ENCODE peak calls at places on chromosomes 6 and 20, in four cellular contexts. U is transverse colon, J is right lobe of liver, T is neural progenitor cell. N is an unnamed sample. For H3K36me3 and H3K27me3, the result is how much of the 10 kb centered on the place peaks cover.

GRCh38 chr6:74749211-74750142 is 456.4 kb downstream of the COL12A1 start:
- DNase-seq in U (no peak), J (no peak), T (peak), N (no peak)

GRCh38 chr6:14997507-14997906 is 248.4 kb upstream of the JARID2 start:
- DNase-seq in U (no peak), J (no peak), T (no peak), N (no peak)

GRCh38 chr6:112931835-112932234 is 584.7 kb downstream of the RFPL4B start:
- DNase-seq in U (no peak), J (no peak), T (no peak), N (no peak)

GRCh38 chr6:122180132-122180531 is 219.3 kb upstream of the HSF2 start:
- DNase-seq in U (no peak), J (no peak), T (peak), N (no peak)

GRCh38 chr6:32194825-32195651 is 2.6 kb upstream of the GPSM3 start:
- DNase-seq in U (peak), J (no peak), T (peak), N (peak)

GRCh38 chr6:2035046-2035445 is 210.4 kb downstream of the GMDS start:
- DNase-seq in U (no peak), J (no peak), T (no peak), N (no peak)

GRCh38 chr6:19231878-19232519 is 605.2 kb upstream of the ID4 start:
- DNase-seq in U (no peak), J (no peak), T (no peak), N (no peak)

GRCh38 chr6:135144678-135145508 is 36.2 kb upstream of the MYB start:
- DNase-seq in U (no peak), J (no peak), T (peak), N (peak)

GRCh38 chr6:165704001-165704748 is 41.1 kb upstream of the PDE10A start:
- DNase-seq in U (no peak), J (no peak), T (peak), N (peak)

GRCh38 chr20:47686545-47686944 is 98.7 kb downstream of the SULF2 start:
- DNase-seq in U (no peak), J (no peak), T (no peak), N (no peak)

GRCh38 chr6:2020909-2021308 is 224.5 kb downstream of the GMDS start:
- DNase-seq in U (no peak), J (no peak), T (no peak), N (no peak)

GRCh38 chr6:24228681-24229255 is 102.8 kb downstream of the NRSN1 start:
- DNase-seq in U (no peak), J (no peak), T (no peak), N (no peak)

GRCh38 chr20:62067547-62068260 is 2.0 kb upstream of the TAF4 start:
- DNase-seq in U (no peak), J (peak), T (no peak), N (no peak)

GRCh38 chr20:57428611-57429496 is 37.7 kb downstream of the RBM38 start:
- DNase-seq in U (no peak), J (peak), T (no peak), N (no peak)

GRCh38 chr6:165825416-165825815 is 162.4 kb upstream of the PDE10A start:
- DNase-seq in U (no peak), J (no peak), T (peak), N (no peak)

GRCh38 chr20:12591949-12592470 is 416.8 kb upstream of the SPTLC3 start:
- DNase-seq in U (no peak), J (no peak), T (no peak), N (no peak)

GRCh38 chr6:22783921-22784320 is 214.6 kb downstream of the HDGFL1 start:
- DNase-seq in U (no peak), J (no peak), T (no peak), N (no peak)

GRCh38 chr6:136956590-136957573 is 34.8 kb downstream of the SLC35D3 start:
- DNase-seq in U (no peak), J (no peak), T (peak), N (peak)

GRCh38 chr20:32737371-32738223 is 5.7 kb downstream of the COMMD7 start:
- DNase-seq in U (no peak), J (no peak), T (no peak), N (no peak)

GRCh38 chr6:12288844-12289654 is 1.1 kb upstream of the EDN1 start:
- DNase-seq in U (peak), J (no peak), T (peak), N (peak)

GRCh38 chr6:85346196-85346595 is 103.7 kb upstream of the NT5E start:
- DNase-seq in U (no peak), J (no peak), T (no peak), N (no peak)

GRCh38 chr20:44495802-44496481 is 20.3 kb downstream of the TTPAL start:
- DNase-seq in U (no peak), J (no peak), T (no peak), N (no peak)

GRCh38 chr6:47073125-47074110 is 31.3 kb upstream of the ADGRF1 start:
- DNase-seq in U (no peak), J (no peak), T (no peak), N (no peak)

GRCh38 chr6:36346486-36346885 is 9.8 kb upstream of the BNIP5 start:
- DNase-seq in U (no peak), J (no peak), T (no peak), N (no peak)

GRCh38 chr6:27208042-27208441 is 39.5 kb upstream of the PRSS16 start:
- DNase-seq in U (no peak), J (no peak), T (no peak), N (no peak)

DNA sequence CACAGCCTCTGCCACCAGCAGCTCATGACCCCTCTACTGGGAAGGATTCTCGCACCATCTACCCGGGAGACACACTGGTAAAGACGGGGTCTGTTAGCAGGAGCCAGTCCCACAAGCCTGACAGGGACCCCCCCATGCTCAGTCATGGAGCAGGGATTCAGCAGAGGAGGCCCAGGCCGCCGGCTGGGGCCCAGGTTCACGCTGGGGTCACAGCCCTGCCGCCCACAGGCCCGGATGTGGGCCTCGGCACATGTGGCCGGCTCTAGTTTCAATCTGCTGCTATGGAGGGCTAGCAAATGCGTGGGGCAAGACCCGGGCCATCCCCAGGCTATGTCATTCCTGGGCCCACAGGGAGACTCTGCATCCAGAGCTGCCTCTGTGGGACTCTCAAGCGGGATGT is 25.1 kb downstream of the PXDC1 start:
- DNase-seq in U (no peak), J (no peak), T (no peak), N (no peak)
- H3K36me3 ChIP-seq in U (under half), J (half or more), T (under half), N (under half)

DNA sequence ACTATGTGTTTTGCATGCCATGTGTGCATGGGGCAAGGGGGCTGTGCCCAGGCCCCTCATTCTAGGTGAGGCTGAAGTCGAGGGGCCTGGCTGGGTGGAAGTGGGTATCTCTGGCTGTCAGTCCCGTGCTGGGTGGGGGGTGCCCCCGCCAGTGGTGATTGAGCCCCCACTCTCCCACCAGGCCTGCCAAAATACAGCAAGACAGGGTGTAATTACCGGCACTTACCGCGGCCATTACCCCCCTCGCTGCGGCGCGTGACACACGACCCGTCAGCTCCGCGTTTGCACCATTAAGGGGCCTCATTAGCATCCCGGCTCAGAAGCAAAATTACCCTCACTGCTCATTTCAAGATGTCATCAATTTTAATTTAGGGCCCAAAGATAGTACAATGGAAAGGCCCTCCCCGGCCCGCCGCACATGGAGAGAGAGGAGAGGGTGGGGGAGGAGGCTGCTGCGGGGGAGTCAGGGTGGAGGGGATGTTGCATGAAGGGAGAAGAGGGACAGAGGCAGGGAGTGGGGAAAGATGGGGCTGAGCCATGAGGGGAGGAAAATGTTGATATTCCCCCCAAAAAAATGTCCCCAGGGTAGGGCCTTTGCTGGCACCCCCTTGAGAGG is 39.3 kb downstream of the MDFI start:
- DNase-seq in U (no peak), J (no peak), T (no peak), N (no peak)
- H3K4me3 ChIP-seq in U (no peak), J (no peak), T (no peak), N (no peak)

DNA sequence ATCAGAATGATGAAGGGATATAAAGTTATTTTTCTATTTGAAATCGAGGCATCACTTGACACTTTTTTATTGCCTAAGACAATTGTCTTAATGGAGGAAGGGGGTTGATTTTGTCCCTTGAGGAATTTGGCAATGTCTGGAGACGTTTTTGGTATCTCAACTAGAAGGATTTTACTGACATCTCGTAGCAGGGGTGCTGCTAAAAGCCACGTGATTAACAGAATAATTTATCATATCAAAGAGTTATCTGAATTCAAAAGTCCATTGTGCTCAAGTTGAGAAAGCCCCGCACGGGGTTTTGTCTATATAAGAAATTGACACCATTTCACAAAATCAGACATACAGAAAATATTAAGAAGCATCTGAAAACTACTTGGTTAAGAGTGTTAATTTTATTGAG is 1.5 kb upstream of the TAAR6 start:
- DNase-seq in U (no peak), J (no peak), T (no peak), N (no peak)
- H3K27me3 ChIP-seq in U (under half), J (under half), T (under half), N (under half)

DNA sequence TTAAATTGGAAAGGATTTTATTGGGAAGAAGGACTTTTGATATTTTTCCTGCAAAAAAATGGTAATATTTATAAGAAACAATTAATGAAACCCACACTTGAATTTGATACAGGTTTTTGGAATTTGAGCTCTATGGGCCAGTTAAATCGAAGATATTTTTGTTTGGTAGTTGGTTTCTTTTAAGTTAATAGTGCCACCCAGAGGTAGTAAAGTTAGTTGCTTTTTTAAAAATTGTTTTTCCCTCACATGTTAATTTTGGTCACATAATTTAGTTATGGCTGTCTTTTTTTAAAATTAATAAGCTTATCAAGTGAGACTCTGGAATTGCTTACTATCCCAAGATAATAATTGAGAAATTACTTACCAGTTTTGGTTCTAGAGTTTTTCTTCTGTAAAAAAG is 7.1 kb downstream of the PRIM2 start:
- DNase-seq in U (no peak), J (no peak), T (no peak), N (peak)
- H3K36me3 ChIP-seq in U (under half), J (under half), T (half or more), N (half or more)

GRCh38 chr6:8743146-8743745 is 307.9 kb upstream of the SLC35B3 start:
- DNase-seq in U (no peak), J (no peak), T (no peak), N (no peak)
- H3K4me3 ChIP-seq in U (peak), J (peak), T (no peak), N (no peak)

DNA sequence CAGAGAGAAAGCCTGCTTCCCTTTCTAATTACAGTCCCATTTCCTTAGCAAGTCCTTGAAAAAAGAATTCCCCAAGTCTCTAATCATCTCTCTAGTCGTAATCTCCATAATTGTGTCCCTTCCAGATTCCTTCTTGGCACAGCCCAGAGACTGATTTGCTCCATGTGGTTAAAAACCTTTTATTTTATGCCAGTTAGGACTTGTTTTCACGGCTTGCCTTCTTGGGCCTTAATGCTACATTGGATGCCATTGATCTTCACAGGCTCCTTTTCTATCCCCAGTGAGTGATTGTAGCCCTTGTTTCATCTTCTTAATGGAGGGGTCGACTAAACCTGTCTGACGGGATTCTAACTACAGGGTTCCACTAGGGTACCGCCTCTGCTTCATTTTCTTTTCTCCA is 650.6 kb upstream of the ARID1B start:
- DNase-seq in U (no peak), J (no peak), T (no peak), N (no peak)
- H3K27me3 ChIP-seq in U (under half), J (under half), T (under half), N (under half)

DNA sequence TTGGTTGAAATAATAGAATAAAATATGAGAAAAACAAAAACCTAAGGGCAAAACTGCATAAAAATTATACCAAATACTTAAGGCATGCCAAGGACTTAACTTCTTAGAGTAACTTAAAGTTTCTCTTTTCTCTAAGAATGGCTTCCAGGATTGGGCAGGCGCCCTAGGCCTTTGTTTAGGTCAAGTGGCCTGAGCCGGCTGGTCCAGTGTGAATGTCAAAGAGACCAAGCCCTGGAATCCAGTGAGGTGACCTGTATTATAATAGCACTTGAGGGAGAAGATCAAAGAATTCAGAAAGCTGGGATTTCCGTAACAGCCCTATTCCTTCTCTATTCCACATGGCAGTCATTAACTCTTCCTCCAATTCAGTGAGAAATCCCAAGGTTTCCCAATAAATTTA is 6.6 kb downstream of the METTL24 start:
- DNase-seq in U (no peak), J (no peak), T (no peak), N (no peak)
- H3K36me3 ChIP-seq in U (under half), J (under half), T (under half), N (under half)

GRCh38 chr6:149037026-149037734 is 280.3 kb upstream of the TAB2 start:
- DNase-seq in U (no peak), J (no peak), T (peak), N (no peak)
- H3K4me3 ChIP-seq in U (no peak), J (no peak), T (no peak), N (no peak)

DNA sequence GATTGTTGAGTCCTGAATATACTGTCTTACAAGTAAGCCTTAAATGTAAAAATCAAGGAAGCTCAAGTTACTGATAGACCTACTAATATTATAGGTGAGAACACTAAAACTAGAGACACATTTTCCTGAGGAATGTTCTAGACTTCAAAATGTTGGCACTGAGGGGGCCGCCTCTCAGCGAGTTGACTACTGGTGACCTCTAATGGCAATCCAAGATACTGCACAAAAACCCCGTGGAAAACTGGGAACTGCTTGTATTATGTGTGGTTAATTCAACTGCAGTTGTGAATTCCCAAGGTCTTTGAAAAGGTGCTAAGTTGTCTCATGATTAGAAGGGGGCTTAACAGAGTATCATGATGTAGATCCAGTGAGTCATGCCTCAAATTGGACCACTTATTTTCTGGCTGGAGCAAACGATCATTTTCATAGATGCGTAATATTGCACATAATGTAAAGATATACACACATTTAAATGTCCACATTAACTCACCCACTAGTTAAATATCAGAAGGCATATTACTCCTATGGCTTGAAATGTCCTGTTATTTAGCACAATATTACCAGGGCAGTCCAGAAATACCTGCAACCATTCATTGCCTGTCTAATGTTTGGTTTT is 336.2 kb downstream of the FOXA2 start:
- DNase-seq in U (no peak), J (no peak), T (peak), N (no peak)
- H3K27me3 ChIP-seq in U (under half), J (under half), T (under half), N (under half)

GRCh38 chr20:38757145-38757800 is 9.0 kb downstream of the ACTR5 start:
- DNase-seq in U (no peak), J (no peak), T (no peak), N (no peak)

GRCh38 chr20:38762174-38762573 is 13.9 kb downstream of the ACTR5 start:
- DNase-seq in U (no peak), J (no peak), T (no peak), N (no peak)

GRCh38 chr20:38759135-38759534 is 10.9 kb downstream of the ACTR5 start:
- DNase-seq in U (no peak), J (no peak), T (no peak), N (no peak)

GRCh38 chr20:38763616-38764015 is 15.4 kb downstream of the ACTR5 start:
- DNase-seq in U (no peak), J (no peak), T (no peak), N (no peak)

GRCh38 chr20:38760978-38761377 is 12.7 kb downstream of the ACTR5 start:
- DNase-seq in U (no peak), J (no peak), T (no peak), N (no peak)
- H3K36me3 ChIP-seq in U (under half), J (under half), T (under half), N (under half)